ENCODE peak calls at places on chromosomes 6 and 20, in nine cellular contexts. E is astrocyte of the spinal cord, M is AG09309, R is AG10803, J is endothelial cell, L is Calu3, C is pancreas, G is mesothelial cell of epicardium, K is lower lobe of right lung. T is an unnamed sample.

GRCh38 chr6:125888989-125889656 is 67.4 kb upstream of the HINT3 start:
- DNase-seq in E (peak), M (no peak), R (peak), J (peak), L (peak), C (no peak), G (no peak), K (no peak), T (no peak)

GRCh38 chr20:60283281-60283680 is 325.1 kb downstream of the CDH26 start:
- DNase-seq in E (peak), M (no peak), R (no peak), J (no peak), L (no peak), C (no peak), G (no peak), K (no peak), T (no peak)

GRCh38 chr20:17617212-17617867 is 47.5 kb downstream of the DSTN start:
- DNase-seq in E (no peak), M (no peak), R (peak), J (peak), L (peak), C (peak), G (peak), K (peak), T (peak)

GRCh38 chr20:44728835-44729342 is 13.7 kb downstream of the CCN5 start:
- DNase-seq in E (peak), M (peak), R (peak), J (no peak), L (peak), C (no peak), G (no peak), K (peak), T (no peak)

GRCh38 chr6:101085327-101085726 is 204.2 kb upstream of the ASCC3 start:
- DNase-seq in E (peak), M (no peak), R (no peak), J (no peak), L (no peak), C (no peak), G (no peak), K (no peak), T (no peak)

GRCh38 chr6:42896178-42896719 is 16.8 kb downstream of the RPL7L1 start:
- DNase-seq in E (no peak), M (no peak), R (no peak), J (no peak), L (no peak), C (no peak), G (no peak), K (no peak), T (no peak)

GRCh38 chr6:132298344-132298949 is 102.8 kb downstream of the MOXD1 start:
- DNase-seq in E (peak), M (peak), R (peak), J (peak), L (peak), C (peak), G (peak), K (no peak), T (peak)

GRCh38 chr20:64253443-64253842 is 2.1 kb upstream of the PCMTD2 start:
- DNase-seq in E (no peak), M (no peak), R (no peak), J (no peak), L (no peak), C (no peak), G (no peak), K (no peak), T (no peak)

GRCh38 chr6:30037182-30037788 is 23.8 kb upstream of the POLR1H start:
- DNase-seq in E (peak), M (no peak), R (peak), J (no peak), L (no peak), C (no peak), G (no peak), K (no peak), T (no peak)

GRCh38 chr6:129280719-129281118 is 397.8 kb downstream of the LAMA2 start:
- DNase-seq in E (no peak), M (no peak), R (no peak), J (no peak), L (no peak), C (no peak), G (no peak), K (no peak), T (no peak)

GRCh38 chr6:15243994-15244604 is 1.8 kb upstream of the JARID2 start:
- DNase-seq in E (no peak), M (no peak), R (no peak), J (peak), L (no peak), C (no peak), G (peak), K (no peak), T (no peak)

GRCh38 chr20:16445482-16445881 is 127.8 kb downstream of the KIF16B start:
- DNase-seq in E (no peak), M (no peak), R (no peak), J (no peak), L (no peak), C (no peak), G (no peak), K (no peak), T (no peak)

GRCh38 chr20:6576721-6577120 is 190.8 kb upstream of the BMP2 start:
- DNase-seq in E (peak), M (no peak), R (peak), J (no peak), L (no peak), C (no peak), G (no peak), K (no peak), T (no peak)

GRCh38 chr6:108737594-108738546 is 110.4 kb upstream of the ARMC2 start:
- DNase-seq in E (peak), M (peak), R (peak), J (no peak), L (peak), C (no peak), G (no peak), K (no peak), T (no peak)

GRCh38 chr20:38190936-38191371 is 25.9 kb upstream of the TGM2 start:
- DNase-seq in E (no peak), M (no peak), R (no peak), J (no peak), L (no peak), C (no peak), G (no peak), K (no peak), T (no peak)

GRCh38 chr20:57698191-57698866 is 11.5 kb downstream of the PMEPA1 start:
- DNase-seq in E (peak), M (peak), R (peak), J (no peak), L (peak), C (no peak), G (no peak), K (no peak), T (no peak)

GRCh38 chr6:127114214-127114613 is 4.3 kb upstream of the RSPO3 start:
- DNase-seq in E (no peak), M (no peak), R (no peak), J (no peak), L (no peak), C (no peak), G (no peak), K (no peak), T (no peak)

GRCh38 chr6:108557494-108558371 is 3.0 kb upstream of the FOXO3 start:
- DNase-seq in E (no peak), M (no peak), R (peak), J (peak), L (peak), C (peak), G (peak), K (peak), T (peak)

GRCh38 chr20:59010995-59011873 is 4.2 kb upstream of the CTSZ start:
- DNase-seq in E (peak), M (peak), R (peak), J (peak), L (peak), C (no peak), G (peak), K (no peak), T (no peak)

GRCh38 chr20:10219452-10219791 is 792 bp downstream of the SNAP25 start:
- DNase-seq in E (peak), M (no peak), R (peak), J (peak), L (peak), C (peak), G (peak), K (peak), T (peak)

GRCh38 chr6:106163446-106163965 is 77.4 kb downstream of the PRDM1 start:
- DNase-seq in E (peak), M (peak), R (peak), J (no peak), L (no peak), C (peak), G (no peak), K (peak), T (no peak)

GRCh38 chr6:27250955-27251671 is 3.6 kb downstream of the PRSS16 start:
- DNase-seq in E (no peak), M (no peak), R (no peak), J (peak), L (peak), C (peak), G (peak), K (peak), T (peak)

DNA sequence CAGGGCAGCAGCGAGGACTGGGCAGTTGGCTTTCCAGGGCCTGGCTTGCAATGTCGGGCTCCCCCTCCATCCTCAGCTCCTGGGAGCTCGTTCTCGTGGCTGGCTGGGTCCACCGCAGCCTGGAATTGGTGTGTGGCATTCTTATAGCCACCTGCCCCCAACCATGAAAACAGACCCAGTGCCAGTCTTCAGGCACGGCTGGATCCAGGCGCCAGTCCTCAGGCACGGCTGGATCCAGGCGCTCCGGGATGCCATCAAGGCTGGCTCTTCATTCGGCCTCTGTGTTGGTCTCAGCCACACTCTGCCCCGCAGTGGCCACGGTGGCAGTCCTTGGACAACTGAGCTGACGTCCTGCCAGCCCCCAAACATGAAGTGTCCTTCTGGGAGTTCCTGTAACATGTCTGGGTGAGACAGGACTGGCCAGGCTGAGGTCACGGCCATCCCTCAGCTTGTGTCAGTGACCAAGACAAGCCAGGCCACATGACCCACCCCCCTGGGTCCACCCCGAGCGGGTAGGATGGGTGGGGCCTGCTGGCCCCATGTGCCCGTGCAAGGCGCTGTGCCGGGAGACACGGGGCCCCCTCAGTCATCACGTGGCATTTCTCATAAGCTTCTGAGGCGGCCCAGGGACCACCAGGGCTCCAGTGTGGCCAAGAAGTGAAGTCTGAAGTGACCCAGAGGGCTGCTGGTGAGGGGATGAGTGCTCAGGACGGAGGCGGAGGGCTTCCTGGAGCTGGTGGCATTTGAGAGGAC is 99.0 kb downstream of the TAF4 start:
- DNase-seq in E (no peak), M (no peak), R (no peak), J (no peak), L (no peak), C (no peak), G (no peak), K (no peak), T (no peak)
- TF ChIP-seq CTCF in E (no peak), M (no peak), R (no peak), J (no peak), L (no peak), C (no peak), G (no peak), K (no peak), T (no peak)

DNA sequence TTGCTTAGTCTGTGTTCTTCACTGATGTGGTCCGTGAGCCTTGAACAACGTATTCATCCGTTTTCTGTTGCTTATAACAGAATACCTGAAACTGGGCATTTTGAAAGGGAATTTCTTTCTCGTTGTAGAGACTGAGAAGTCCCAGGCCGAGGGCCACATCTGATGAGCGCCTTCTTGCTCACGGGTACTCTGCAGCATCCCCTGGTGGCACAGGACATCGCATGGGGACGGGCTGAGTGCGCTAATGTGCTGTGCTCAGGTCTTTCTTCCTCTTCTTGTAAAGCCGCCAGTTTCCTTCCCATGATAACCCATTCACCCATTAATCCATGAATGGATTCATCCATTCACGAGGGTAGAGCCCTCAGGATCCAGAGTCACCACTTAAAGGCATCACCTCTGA is 161.0 kb downstream of the NFATC2 start:
- DNase-seq in E (no peak), M (no peak), R (no peak), J (no peak), L (no peak), C (no peak), G (no peak), K (no peak), T (no peak)
- TF ChIP-seq CTCF in E (no peak), M (no peak), R (no peak), J (no peak), L (no peak), C (no peak), G (no peak), K (no peak), T (no peak)

GRCh38 chr6:45513843-45514242 is 136.1 kb upstream of the SUPT3H start:
- DNase-seq in E (no peak), M (no peak), R (no peak), J (no peak), L (no peak), C (no peak), G (no peak), K (no peak), T (no peak)
- TF ChIP-seq CTCF in E (no peak), M (no peak), R (no peak), J (no peak), L (no peak), C (no peak), G (no peak), K (no peak), T (no peak)

DNA sequence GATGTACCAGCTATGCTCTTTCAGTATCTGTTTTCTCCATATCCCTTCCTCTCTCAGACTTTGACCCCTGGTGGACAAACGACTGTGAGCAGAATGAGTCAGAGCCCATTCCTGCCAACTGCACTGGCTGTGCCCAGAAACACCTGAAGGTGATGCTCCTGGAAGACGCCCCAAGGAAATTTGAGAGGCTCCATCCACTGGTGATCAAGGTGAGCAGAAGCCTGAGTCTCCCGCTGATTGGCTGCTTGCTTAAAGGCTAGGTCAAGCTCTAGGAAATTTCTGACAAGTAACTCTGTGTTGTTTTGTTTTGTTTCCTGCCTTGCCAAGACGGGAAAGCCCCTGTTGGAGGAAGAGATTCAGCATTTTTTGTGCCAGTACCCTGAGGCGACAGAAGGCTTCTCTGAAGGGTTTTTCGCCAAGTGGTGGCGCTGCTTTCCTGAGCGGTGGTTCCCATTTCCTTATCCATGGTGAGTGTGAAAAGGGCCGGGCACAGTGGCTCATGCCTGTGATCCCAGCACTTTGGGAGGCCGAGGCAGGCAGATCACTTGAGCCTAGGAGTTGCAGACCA is 28.6 kb downstream of the C6orf89 start:
- DNase-seq in E (peak), M (no peak), R (no peak), J (peak), L (peak), C (peak), G (no peak), K (peak), T (peak)
- TF ChIP-seq CTCF in E (peak), M (peak), R (peak), J (peak), L (peak), C (no peak), G (no peak), K (peak), T (no peak)